ENCODE peak calls at places on chromosomes 3 and 15, in six cellular contexts. O is H1; P is heart left ventricle; Z is activated effector memory CD4-positive, alpha-beta T cell treated with anti-CD3 and anti-CD28 coated beads, Interleukin-2, amount 50 U/mL, for 16 hours; Y is pancreas; M is AG09319. N is an unnamed sample.

GRCh38 chr3:86990171-86990733 is 697 bp downstream of the VGLL3 start:
- DNase-seq in O (peak; percentile 13), P (no peak), Z (no peak), Y (peak; percentile 41), M (no peak), N (peak; percentile 71)

GRCh38 chr3:40019371-40019770 is 210.0 kb downstream of the MYRIP start:
- DNase-seq in O (no peak), P (no peak), Z (no peak), Y (no peak), M (no peak), N (no peak)

GRCh38 chr15:95302206-95302605 is 1028.3 kb upstream of the NR2F2 start:
- DNase-seq in O (no peak), P (no peak), Z (no peak), Y (no peak), M (no peak), N (no peak)

GRCh38 chr3:122927726-122928125 is 99.8 kb downstream of the SEMA5B start:
- DNase-seq in O (no peak), P (no peak), Z (peak; percentile 53), Y (no peak), M (no peak), N (peak; percentile 42)

GRCh38 chr3:6601374-6601773 is 259.5 kb upstream of the GRM7 start:
- DNase-seq in O (no peak), P (no peak), Z (no peak), Y (no peak), M (no peak), N (no peak)

GRCh38 chr3:18680759-18681158 is 255.6 kb upstream of the SATB1 start:
- DNase-seq in O (no peak), P (no peak), Z (no peak), Y (no peak), M (no peak), N (no peak)

GRCh38 chr15:74653426-74654082 is 37.9 kb downstream of the CLK3 start:
- DNase-seq in O (no peak), P (no peak), Z (no peak), Y (no peak), M (peak; percentile 60), N (peak; percentile 79)

GRCh38 chr15:60580068-60580467 is 101.1 kb upstream of the ICE2 start:
- DNase-seq in O (no peak), P (no peak), Z (no peak), Y (no peak), M (no peak), N (no peak)

GRCh38 chr3:122458992-122459391 is 43.1 kb upstream of the WDR5B start:
- DNase-seq in O (no peak), P (no peak), Z (no peak), Y (no peak), M (peak; percentile 23), N (no peak)

GRCh38 chr15:58469432-58470353 is 37.9 kb downstream of the LIPC start:
- DNase-seq in O (no peak), P (no peak), Z (no peak), Y (no peak), M (peak; percentile 83), N (no peak)

GRCh38 chr3:85571835-85572234 is 613.0 kb downstream of the CADM2 start:
- DNase-seq in O (no peak), P (no peak), Z (no peak), Y (no peak), M (no peak), N (no peak)

GRCh38 chr3:194354315-194354714 is 3.2 kb upstream of the CPN2 start:
- DNase-seq in O (no peak), P (no peak), Z (no peak), Y (no peak), M (no peak), N (no peak)

GRCh38 chr3:47108546-47108945 is 55.4 kb downstream of the SETD2 start:
- DNase-seq in O (peak; percentile 29), P (no peak), Z (no peak), Y (no peak), M (no peak), N (no peak)

GRCh38 chr3:126349611-126350501 is 7.4 kb downstream of the KLF15 start:
- DNase-seq in O (no peak), P (peak; percentile 14), Z (peak; percentile 50), Y (peak; percentile 11), M (no peak), N (peak; percentile 56)

N was measured in sigmoid colon.